ENCODE peak calls at places on chromosomes 13 and 19, in four cellular contexts. G is psoas muscle; Q is tibial nerve; E is CD8-positive, alpha-beta T cell. S is an unnamed sample. For H3K4me1, the result is how much of the 10 kb centered on the place peaks cover.

GRCh38 chr19:48484931-48485612 is 15.9 kb downstream of the CYTH2 start:
- DNase-seq in G (no peak), Q (no peak), E (no peak), S (no peak)

GRCh38 chr13:73754727-73755292 is 379.4 kb downstream of the KLF12 start:
- DNase-seq in E (peak), Q (peak), G (no peak), S (no peak)

GRCh38 chr19:7074705-7075282 is 5.3 kb downstream of the ZNF557 start:
- DNase-seq in Q (no peak), E (no peak), G (no peak), S (no peak)

GRCh38 chr13:37369618-37370017 is 228.9 kb downstream of the POSTN start:
- DNase-seq in E (no peak), G (no peak), Q (no peak), S (no peak)

GRCh38 chr13:60727140-60727539 is 330.1 kb downstream of the TDRD3 start:
- DNase-seq in E (no peak), Q (no peak), G (no peak), S (no peak)

GRCh38 chr19:5147074-5147970 is 178.4 kb downstream of the KDM4B start:
- DNase-seq in Q (no peak), G (no peak), E (no peak), S (no peak)

GRCh38 chr13:51726446-51727185 is 77.3 kb downstream of the DHRS12 start:
- DNase-seq in G (no peak), E (no peak), Q (no peak), S (no peak)

GRCh38 chr13:33636955-33637670 is 180.8 kb upstream of the RFC3 start:
- DNase-seq in G (no peak), Q (no peak), E (no peak), S (no peak)

GRCh38 chr19:9791552-9792181 is 23.1 kb upstream of the ZNF846 start:
- DNase-seq in G (peak), E (peak), Q (peak), S (peak)

GRCh38 chr13:107216046-107216715 is 648.2 kb upstream of the ARGLU1 start:
- DNase-seq in E (no peak), G (no peak), Q (no peak), S (no peak)

GRCh38 chr13:19646062-19646461 is 12.6 kb downstream of the MPHOSPH8 start:
- DNase-seq in G (no peak), Q (no peak), E (no peak), S (no peak)

GRCh38 chr13:37058801-37059135 is 720 bp downstream of the SUPT20H start:
- DNase-seq in G (no peak), Q (no peak), E (peak), S (no peak)

GRCh38 chr13:21033224-21033855 is 28.0 kb downstream of the LATS2 start:
- DNase-seq in G (no peak), Q (peak), E (no peak), S (peak)

GRCh38 chr19:4732680-4733114 is 9.1 kb upstream of the DPP9 start:
- DNase-seq in G (no peak), Q (no peak), E (peak), S (no peak)

GRCh38 chr19:40143612-40144011 is 47.6 kb upstream of the MAP3K10 start:
- DNase-seq in Q (peak), G (no peak), E (peak), S (no peak)

GRCh38 chr13:33150146-33150545 is 133.9 kb downstream of the KL start:
- DNase-seq in E (no peak), Q (no peak), G (no peak), S (no peak)

GRCh38 chr19:32202244-32202643 is 143.2 kb upstream of the ZNF507 start:
- DNase-seq in E (no peak), G (no peak), Q (no peak), S (no peak)

GRCh38 chr13:95603887-95604533 is 40.5 kb downstream of the DZIP1 start:
- DNase-seq in G (no peak), Q (no peak), E (no peak), S (no peak)

GRCh38 chr13:94992277-94992989 is 280.1 kb upstream of the SOX21 start:
- DNase-seq in G (no peak), Q (no peak), E (no peak), S (no peak)

GRCh38 chr19:41223431-41224234 is 4.6 kb downstream of the AXL start:
- DNase-seq in G (peak), Q (no peak), E (no peak), S (no peak)

GRCh38 chr19:45402469-45403070 is 2.3 kb downstream of the PPP1R13L start:
- DNase-seq in G (no peak), E (peak), Q (no peak), S (peak)

GRCh38 chr19:45401815-45402468 is 2.9 kb downstream of the PPP1R13L start:
- DNase-seq in G (no peak), E (no peak), Q (no peak), S (no peak)

GRCh38 chr19:45404557-45405434 is at the start of gene PPP1R13L:
- DNase-seq in Q (no peak), G (peak), E (peak), S (peak)

GRCh38 chr19:45403781-45404556 is 900 bp downstream of the PPP1R13L start:
- DNase-seq in G (peak), E (peak), Q (no peak), S (peak)

GRCh38 chr19:45403272-45403671 is 1.6 kb downstream of the PPP1R13L start:
- DNase-seq in E (no peak), Q (no peak), G (no peak), S (no peak)
- H3K4me1 ChIP-seq in E (under half), Q (under half), G (under half), S (under half)

GRCh38 chr13:98536729-98537128 is 40.2 kb downstream of the STK24 start:
- DNase-seq in Q (no peak), G (no peak), E (no peak), S (no peak)
- H3K4me1 ChIP-seq in Q (under half), G (half or more), E (half or more), S (under half)

GRCh38 chr19:49640113-49640898 is at the start of gene RRAS:
- DNase-seq in Q (peak), G (peak), E (peak), S (peak)
- H3K4me1 ChIP-seq in Q (under half), G (under half), E (half or more), S (under half)

DNA sequence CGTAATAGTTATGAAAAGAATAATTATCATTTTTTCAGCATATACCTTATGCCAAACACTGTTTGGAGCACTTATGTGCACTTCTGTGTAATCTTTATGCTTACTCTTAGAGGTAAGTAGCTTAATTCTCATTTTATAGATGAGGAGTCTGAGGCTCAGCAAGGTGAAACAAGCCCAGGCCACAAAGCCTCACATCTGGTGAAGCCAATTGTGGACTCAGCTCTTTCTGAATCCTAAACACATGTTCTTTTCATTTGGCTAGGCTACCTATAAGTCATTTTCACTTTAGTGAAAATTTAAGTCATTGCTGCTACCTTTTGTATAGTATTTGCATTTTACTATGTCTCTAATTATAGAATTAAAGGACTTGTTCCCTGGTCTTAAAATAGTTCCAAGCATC is 84.0 kb downstream of the CYSLTR2 start:
- DNase-seq in E (no peak), G (no peak), Q (no peak), S (no peak)
- H3K4me1 ChIP-seq in E (under half), G (under half), Q (under half), S (under half)

S was measured in breast epithelium.